ENCODE peak calls at places on chromosomes 5 and 9, in five cellular contexts. H is GM23338, Y is HCT116, Z is neural progenitor cell, A is PC-3. X is an unnamed sample.

GRCh38 chr9:9395539-9395938 is 1217.3 kb downstream of the PTPRD start:
- DNase-seq in Z (no peak), H (no peak), Y (no peak), A (no peak), X (no peak)

GRCh38 chr5:169081008-169081724 is 219.8 kb downstream of the SLIT3 start:
- DNase-seq in H (peak; percentile 12), A (no peak), Z (no peak), Y (no peak), X (no peak)

GRCh38 chr5:160298189-160298588 is 14.2 kb downstream of the CCNJL start:
- DNase-seq in Y (no peak), A (no peak), H (no peak), Z (no peak), X (no peak)

GRCh38 chr9:82466616-82467251 is 478.2 kb downstream of the SPATA31D1 start:
- DNase-seq in Z (peak; percentile 86), A (peak; percentile 29), Y (no peak), H (peak; percentile 88), X (peak; percentile 18)

GRCh38 chr9:130036099-130036498 is 6.9 kb downstream of the FNBP1 start:
- DNase-seq in A (peak; percentile 66), Z (no peak), Y (no peak), H (no peak), X (peak; percentile 75)

GRCh38 chr5:181188700-181189362 is 16.2 kb downstream of the TRIM7 start:
- DNase-seq in Y (peak; percentile 71), Z (peak; percentile 86), A (peak; percentile 93), H (peak; percentile 80), X (peak; percentile 81)

GRCh38 chr9:79592736-79593493 is 21.1 kb downstream of the TLE4 start:
- DNase-seq in H (no peak), Z (no peak), A (no peak), Y (no peak), X (peak; percentile 34)

GRCh38 chr5:180703912-180704311 is 35.9 kb downstream of the OR2Y1 start:
- DNase-seq in H (no peak), A (no peak), Z (peak; percentile 24), Y (no peak), X (no peak)

GRCh38 chr9:101443358-101443757 is 7.8 kb upstream of the ALDOB start:
- DNase-seq in H (no peak), Y (no peak), A (no peak), Z (no peak), X (no peak)

GRCh38 chr9:95450171-95451107 is 66.3 kb downstream of the PTCH1 start:
- DNase-seq in Z (peak; percentile 74), H (peak; percentile 18), A (no peak), Y (no peak), X (no peak)

GRCh38 chr9:108551030-108551964 is 304.5 kb downstream of the ACTL7B start:
- DNase-seq in H (peak; percentile 8), Z (peak; percentile 71), A (peak; percentile 91), Y (peak; percentile 62), X (peak; percentile 94)

GRCh38 chr9:20948703-20949102 is 82.7 kb downstream of the HACD4 start:
- DNase-seq in Y (no peak), A (no peak), H (peak; percentile 37), Z (no peak), X (no peak)

GRCh38 chr5:2383678-2384025 is 367.8 kb downstream of the IRX2 start:
- DNase-seq in A (no peak), Z (no peak), Y (no peak), H (no peak), X (no peak)

GRCh38 chr5:95731571-95732554 is 727 bp downstream of the RHOBTB3 start:
- DNase-seq in A (peak; percentile 18), H (peak; percentile 74), Z (peak; percentile 61), Y (no peak), X (peak; percentile 69)
- TF ChIP-seq EZH2 in A (no peak), H (peak; percentile 21), Z (peak; percentile 67), Y (no peak), X (no peak)

GRCh38 chr5:142283304-142283703 is 41.5 kb downstream of the SPRY4 start:
- DNase-seq in A (no peak), Y (no peak), Z (no peak), H (no peak), X (no peak)

GRCh38 chr5:142281012-142281374 is 43.8 kb downstream of the SPRY4 start:
- DNase-seq in A (no peak), Z (no peak), H (no peak), Y (no peak), X (no peak)

GRCh38 chr5:142281966-142282365 is 42.9 kb downstream of the SPRY4 start:
- DNase-seq in Y (no peak), A (peak; percentile 16), H (no peak), Z (no peak), X (no peak)

GRCh38 chr5:142277796-142278195 is 47.0 kb downstream of the SPRY4 start:
- DNase-seq in Z (peak; percentile 27), A (no peak), Y (no peak), H (no peak), X (no peak)

DNA sequence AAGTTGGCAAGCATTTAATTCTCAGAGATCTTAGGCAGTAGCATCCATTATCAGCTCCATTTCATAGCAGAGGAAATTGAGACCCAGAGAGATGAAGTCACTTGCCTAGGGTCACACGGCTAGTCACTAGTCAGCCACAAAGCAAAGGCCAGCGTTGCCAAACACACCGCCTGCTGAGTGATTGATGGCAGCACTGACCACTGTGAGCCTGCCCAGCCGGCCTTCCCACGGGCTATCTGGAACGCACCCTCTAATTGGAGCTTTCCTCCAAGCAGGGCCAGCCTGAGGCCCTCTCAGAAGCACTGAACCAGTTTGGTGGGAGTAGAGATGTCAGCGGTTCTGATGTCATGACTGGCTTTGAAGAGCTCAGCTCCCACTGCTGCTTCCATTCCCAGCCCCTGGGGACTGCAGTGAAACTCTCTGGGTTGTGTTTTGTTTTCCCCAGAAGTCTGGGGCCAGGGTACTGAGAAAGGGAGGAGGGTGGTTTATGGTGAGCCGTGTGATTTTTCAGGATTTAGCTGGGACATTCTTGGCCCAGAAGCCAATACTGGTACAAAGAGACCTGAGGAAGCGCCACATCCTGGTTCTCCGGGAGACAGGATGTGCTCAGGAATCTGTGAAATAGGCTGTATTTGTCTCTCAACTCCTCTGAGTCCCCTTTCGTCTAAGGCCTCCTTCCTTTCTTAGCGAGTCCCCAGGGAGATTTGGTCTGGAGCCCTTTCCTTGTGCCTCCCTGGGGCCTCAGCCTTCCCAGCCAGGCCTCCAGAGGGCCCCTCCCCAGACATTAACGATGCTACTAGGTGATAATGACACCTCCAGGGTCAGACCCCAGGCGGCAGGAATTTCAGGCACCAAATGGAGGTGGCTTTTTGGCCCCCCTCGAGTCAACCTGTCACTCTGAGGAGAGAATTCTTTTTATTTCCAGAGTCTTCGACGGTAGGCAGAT is 44.5 kb downstream of the SPRY4 start:
- DNase-seq in Y (no peak), A (no peak), Z (peak; percentile 84), H (peak; percentile 76), X (no peak)
- TF ChIP-seq EZH2phosphoT487 in Y (no peak), A (no peak), Z (no peak), H (no peak), X (no peak)

DNA sequence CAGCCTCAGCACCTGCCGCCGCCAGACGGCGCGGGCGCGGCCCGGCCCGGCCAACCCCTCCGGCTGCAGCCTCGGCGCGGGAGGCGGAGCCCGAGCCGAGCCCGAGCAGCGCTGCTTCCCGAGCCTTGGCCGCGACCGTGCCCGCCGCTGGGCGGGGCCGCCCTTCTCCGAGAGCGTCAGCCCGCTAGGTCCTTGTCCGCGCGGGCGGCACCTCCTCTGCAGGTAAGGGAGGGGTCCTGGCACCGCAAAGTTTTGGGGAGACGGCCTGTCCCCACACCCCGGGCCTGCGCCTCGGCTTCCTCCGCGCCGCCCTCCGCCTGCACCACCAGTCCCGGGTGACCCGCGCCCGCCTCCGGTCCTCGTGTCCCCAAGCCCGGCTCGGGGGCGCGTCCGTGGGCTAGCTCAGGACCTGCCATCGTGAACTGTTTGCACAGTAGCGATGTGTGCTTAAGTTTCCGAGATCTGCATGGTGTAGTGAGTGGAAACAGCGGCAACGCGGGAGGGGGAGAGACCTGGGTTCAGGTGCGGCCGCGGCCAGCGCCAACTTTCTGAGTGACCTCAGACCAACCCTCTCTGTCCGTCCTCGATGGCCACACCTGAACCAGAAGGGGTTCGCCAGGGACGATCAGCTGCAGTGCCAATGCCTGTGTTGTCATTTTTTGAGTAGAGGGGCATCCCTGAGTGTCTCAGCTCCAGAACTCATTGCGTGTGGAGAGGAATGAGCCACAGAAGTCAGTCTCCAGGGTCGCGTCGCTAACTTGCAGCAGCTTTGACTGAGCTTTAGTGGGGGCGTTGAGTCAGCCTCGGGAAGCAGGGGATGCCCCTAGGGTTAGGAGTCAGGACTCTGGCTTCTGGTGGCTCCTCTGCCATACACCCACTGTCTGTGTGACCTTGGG is at the start of gene FRMPD1:
- DNase-seq in A (peak; percentile 58), H (peak; percentile 88), Y (no peak), Z (peak; percentile 92), X (peak; percentile 76)
- TF ChIP-seq EZH2 in A (peak; percentile 44), H (peak; percentile 60), Y (no peak), Z (peak; percentile 83), X (no peak)

DNA sequence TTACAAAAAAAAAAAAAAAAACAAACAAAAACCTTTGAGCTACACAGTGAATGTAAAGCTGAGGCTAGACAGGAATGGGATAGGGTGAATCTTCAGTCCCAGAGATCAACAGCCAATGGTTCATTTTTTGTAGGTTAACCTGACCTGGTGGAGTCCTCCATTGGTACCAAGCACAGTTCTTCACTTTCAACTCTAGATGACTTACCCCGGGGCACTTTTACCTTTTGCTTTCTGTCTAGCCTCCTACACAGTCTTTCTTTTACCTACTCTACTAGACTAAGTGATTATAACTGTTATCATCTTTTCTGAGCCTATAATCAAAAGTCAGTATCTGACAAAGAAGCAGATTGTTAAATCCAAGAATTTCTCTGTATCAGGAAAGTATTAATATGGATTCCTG is 50.9 kb downstream of the ANXA2R start:
- DNase-seq in Z (no peak), Y (no peak), H (no peak), A (no peak), X (no peak)
- TF ChIP-seq EZH2phosphoT487 in Z (no peak), Y (no peak), H (no peak), A (no peak), X (no peak)

GRCh38 chr9:122228191-122228905 is 409 bp downstream of the LHX6 start:
- DNase-seq in Y (no peak), Z (peak; percentile 68), A (no peak), H (peak; percentile 57), X (peak; percentile 49)

GRCh38 chr9:122226758-122227575 is 1.8 kb downstream of the LHX6 start:
- DNase-seq in Y (no peak), H (peak; percentile 78), A (no peak), Z (peak; percentile 84), X (no peak)

GRCh38 chr9:122225323-122226141 is 3.2 kb downstream of the LHX6 start:
- DNase-seq in Y (no peak), H (no peak), Z (no peak), A (no peak), X (peak; percentile 22)

GRCh38 chr9:122227576-122227903 is 1.2 kb downstream of the LHX6 start:
- DNase-seq in Y (no peak), H (no peak), Z (no peak), A (peak; percentile 16), X (no peak)

GRCh38 chr9:122226142-122226757 is 2.5 kb downstream of the LHX6 start:
- DNase-seq in Z (peak; percentile 56), Y (no peak), A (no peak), H (peak; percentile 61), X (no peak)
- TF ChIP-seq EZH2 in Z (peak; percentile 97), Y (no peak), A (no peak), H (peak; percentile 98), X (peak; percentile 27)

GRCh38 chr9:125634040-125634717 is 72.8 kb downstream of the MAPKAP1 start:
- DNase-seq in A (peak; percentile 36), Y (no peak), Z (no peak), H (no peak), X (peak; percentile 63)
- TF ChIP-seq EZH2phosphoT487 in A (no peak), Y (no peak), Z (no peak), H (no peak), X (no peak)

GRCh38 chr5:73303139-73304079 is 130.4 kb downstream of the TMEM174 start:
- DNase-seq in A (no peak), Z (peak; percentile 76), H (peak; percentile 86), Y (no peak), X (no peak)
- TF ChIP-seq EZH2 in A (no peak), Z (peak; percentile 94), H (peak; percentile 58), Y (no peak), X (no peak)

GRCh38 chr5:155485344-155485743 is 471.8 kb downstream of the KIF4B start:
- DNase-seq in Z (peak; percentile 14), H (no peak), A (no peak), Y (no peak), X (no peak)
- TF ChIP-seq EZH2phosphoT487 in Z (no peak), H (no peak), A (no peak), Y (no peak), X (no peak)